ENCODE peak calls at places on chromosomes 2 and 18, in eight cellular contexts. W, U, A, N, V, I, C and B are unnamed samples.

GRCh38 chr2:241636983-241637232 is at the start of gene THAP4:
- DNase-seq in A (no peak), N (no peak), V (no peak), C (peak; percentile 31), I (peak; percentile 90), U (peak; percentile 72), W (no peak), B (no peak)

GRCh38 chr2:37343537-37344434 is 644 bp upstream of the QPCT start:
- DNase-seq in V (peak; percentile 71), C (no peak), U (no peak), W (peak; percentile 66), A (peak; percentile 81), N (peak; percentile 47), I (no peak), B (no peak)

GRCh38 chr2:241842067-241842415 is 16.7 kb downstream of the PDCD1 start:
- DNase-seq in W (peak; percentile 53), A (no peak), U (no peak), C (no peak), N (no peak), I (peak; percentile 62), V (no peak), B (no peak)

GRCh38 chr18:63725682-63726480 is 23.1 kb downstream of the SERPINB11 start:
- DNase-seq in C (no peak), U (no peak), W (no peak), A (no peak), I (no peak), V (no peak), N (no peak), B (no peak)

GRCh38 chr18:13500227-13500865 is 226.0 kb downstream of the FAM210A start:
- DNase-seq in N (peak; percentile 83), W (peak; percentile 55), A (peak; percentile 48), I (no peak), C (peak; percentile 49), U (peak; percentile 20), V (peak; percentile 55), B (peak; percentile 61)

GRCh38 chr2:45845058-45845457 is 193.6 kb downstream of the PRKCE start:
- DNase-seq in I (no peak), C (no peak), A (no peak), U (no peak), W (no peak), N (no peak), V (no peak), B (peak; percentile 24)

GRCh38 chr2:205148756-205149155 is 533.5 kb upstream of the NRP2 start:
- DNase-seq in W (no peak), N (no peak), A (peak; percentile 15), C (no peak), U (no peak), V (no peak), I (no peak), B (no peak)

GRCh38 chr2:105187531-105187930 is 54.0 kb upstream of the GPR45 start:
- DNase-seq in W (no peak), U (no peak), V (peak; percentile 1), I (no peak), C (no peak), A (peak; percentile 29), N (no peak), B (no peak)

GRCh38 chr2:113124181-113124961 is 3.0 kb upstream of the IL1RN start:
- DNase-seq in V (peak; percentile 39), A (peak; percentile 53), C (no peak), W (no peak), I (no peak), U (peak; percentile 10), N (no peak), B (no peak)

GRCh38 chr2:219663116-219663762 is 35.8 kb downstream of the SLC4A3 start:
- DNase-seq in W (no peak), U (no peak), V (no peak), N (no peak), I (no peak), C (no peak), A (no peak), B (no peak)

GRCh38 chr18:77131652-77132368 is 773 bp downstream of the MBP start:
- DNase-seq in A (no peak), V (peak; percentile 33), I (peak; percentile 90), N (no peak), C (peak; percentile 64), W (peak; percentile 85), U (no peak), B (no peak)

GRCh38 chr2:3423492-3424170 is 44.1 kb downstream of the TRAPPC12 start:
- DNase-seq in C (peak; percentile 58), N (peak; percentile 63), U (no peak), W (peak; percentile 92), A (peak; percentile 52), V (peak; percentile 65), I (peak; percentile 91), B (peak; percentile 65)

GRCh38 chr2:231530099-231531085 is at the start of gene NMUR1:
- DNase-seq in N (peak; percentile 39), C (peak; percentile 30), W (peak; percentile 97), I (peak; percentile 90), A (no peak), V (no peak), U (no peak), B (no peak)

GRCh38 chr2:100198461-100199230 is 56.3 kb upstream of the AFF3 start:
- DNase-seq in I (no peak), U (no peak), N (no peak), A (no peak), W (no peak), C (no peak), V (no peak), B (no peak)

GRCh38 chr2:45992021-45992745 is 305.0 kb upstream of the EPAS1 start:
- DNase-seq in A (peak; percentile 85), I (peak; percentile 85), C (peak; percentile 56), V (peak; percentile 73), N (no peak), W (no peak), U (peak; percentile 70), B (no peak)

GRCh38 chr2:32864337-32864736 is 82.4 kb upstream of the LTBP1 start:
- DNase-seq in A (peak; percentile 71), N (no peak), W (no peak), C (no peak), V (peak; percentile 73), U (peak; percentile 32), I (no peak), B (no peak)

GRCh38 chr2:162037886-162038285 is 36.1 kb downstream of the DPP4 start:
- DNase-seq in N (no peak), A (no peak), V (no peak), W (no peak), C (no peak), U (no peak), I (no peak), B (no peak)

GRCh38 chr2:101152195-101153076 is 1.3 kb upstream of the TBC1D8 start:
- DNase-seq in I (peak; percentile 78), V (peak; percentile 70), U (peak; percentile 77), N (peak; percentile 79), W (peak; percentile 71), C (peak; percentile 42), A (peak; percentile 82), B (peak; percentile 45)

GRCh38 chr2:128348505-128349065 is 29.9 kb upstream of the HS6ST1 start:
- DNase-seq in N (no peak), A (no peak), V (peak; percentile 9), W (no peak), I (peak; percentile 51), U (no peak), C (no peak), B (no peak)

GRCh38 chr2:231713738-231714638 is 5.7 kb downstream of the PTMA start:
- DNase-seq in N (peak; percentile 83), I (peak; percentile 96), U (peak; percentile 79), V (peak; percentile 91), A (peak; percentile 91), C (peak; percentile 88), W (peak; percentile 90), B (peak; percentile 90)

GRCh38 chr2:128626758-128627515 is 308.3 kb upstream of the HS6ST1 start:
- DNase-seq in I (peak; percentile 54), U (no peak), N (no peak), A (no peak), W (peak; percentile 32), C (no peak), V (no peak), B (no peak)

GRCh38 chr2:223474893-223475292 is 127.3 kb downstream of the SCG2 start:
- DNase-seq in C (no peak), N (no peak), I (no peak), W (no peak), U (no peak), V (no peak), A (no peak), B (no peak)
- H3K4me3 ChIP-seq in C (no peak overlapping the region), N (no peak overlapping the region), I (no peak overlapping the region), W (no peak overlapping the region), U (no peak overlapping the region), V (no peak overlapping the region), A (no peak overlapping the region), B (no peak overlapping the region)

DNA sequence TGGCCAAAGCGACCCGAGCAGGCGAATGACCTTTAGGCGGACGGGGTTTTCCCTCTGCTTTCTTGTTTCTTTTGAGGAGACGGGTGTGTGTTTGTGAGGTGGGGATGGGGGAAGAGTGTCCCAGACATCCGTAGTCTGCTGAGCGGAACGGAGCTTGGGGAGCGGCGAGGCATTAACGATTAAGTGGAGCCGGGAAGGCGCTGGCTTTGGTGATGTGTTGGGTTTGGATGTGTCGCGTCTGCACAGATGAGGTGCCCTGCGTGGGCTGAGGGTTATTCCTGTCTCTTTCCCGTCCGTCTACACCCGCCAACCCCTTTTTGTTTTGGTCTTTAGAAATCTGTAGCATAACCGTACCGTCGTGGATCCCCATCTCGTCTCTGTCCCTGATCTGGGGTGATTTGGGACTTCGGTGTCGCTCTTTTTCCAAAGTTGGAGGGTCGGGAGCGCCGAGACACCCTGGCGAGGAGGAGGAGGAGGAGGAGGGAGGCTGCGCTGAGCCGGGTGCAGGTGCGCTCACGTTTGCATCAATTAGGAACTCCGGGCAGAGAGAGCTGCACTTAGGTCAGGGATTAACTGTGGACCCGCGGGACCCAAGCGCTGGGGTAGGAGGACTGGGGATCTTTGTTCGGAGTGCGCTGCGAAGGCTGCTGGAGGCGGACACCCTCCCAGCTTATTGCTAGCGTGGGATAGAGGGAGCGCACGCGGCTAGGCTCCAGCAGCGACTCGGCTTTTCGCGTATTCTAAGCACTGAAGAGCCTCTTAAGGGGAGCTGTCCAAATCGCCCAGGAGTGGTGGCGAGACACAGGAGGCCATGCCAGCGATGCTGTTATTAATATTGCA is 720.2 kb downstream of the DPP10 start:
- DNase-seq in U (no peak), V (no peak), C (no peak), A (no peak), I (no peak), N (no peak), W (peak; percentile 48), B (no peak)
- H3K4me3 ChIP-seq in U (no peak overlapping the region), V (no peak overlapping the region), C (no peak overlapping the region), A (no peak overlapping the region), I (no peak overlapping the region), N (no peak overlapping the region), W (peak overlapping the region; percentile 74), B (no peak overlapping the region)

GRCh38 chr2:27823135-27823534 is 51.6 kb downstream of the MRPL33 start:
- DNase-seq in W (no peak), A (no peak), V (no peak), N (no peak), C (no peak), I (no peak), U (no peak), B (no peak)
- H3K4me3 ChIP-seq in W (no peak overlapping the region), A (no peak overlapping the region), V (no peak overlapping the region), N (no peak overlapping the region), C (peak overlapping the region; percentile 27), I (peak overlapping the region; percentile 38), U (no peak overlapping the region), B (no peak overlapping the region)

DNA sequence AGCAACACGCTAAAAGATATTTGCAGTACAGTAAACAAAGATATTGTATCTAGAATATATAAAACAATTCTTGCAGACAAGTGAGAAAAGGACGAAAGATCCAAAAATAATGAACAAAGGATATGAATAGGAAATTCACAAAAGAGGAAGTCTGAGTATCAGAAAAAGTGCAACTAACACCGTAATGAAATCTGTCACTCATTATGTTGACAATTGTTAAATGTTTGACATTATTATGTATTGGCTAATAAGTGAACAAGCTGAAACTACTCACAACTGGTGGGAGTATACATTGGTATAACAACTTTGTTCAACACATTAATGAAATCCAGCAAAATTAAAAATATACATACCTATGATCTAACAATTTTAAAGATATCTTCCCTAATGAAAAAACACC is 36.7 kb upstream of the ASXL3 start:
- DNase-seq in A (no peak), W (no peak), V (no peak), U (no peak), C (no peak), N (no peak), I (no peak), B (no peak)
- H3K4me3 ChIP-seq in A (no peak overlapping the region), W (no peak overlapping the region), V (no peak overlapping the region), U (no peak overlapping the region), C (no peak overlapping the region), N (no peak overlapping the region), I (no peak overlapping the region), B (no peak overlapping the region)